ENCODE peak calls at places on chromosomes 12 and 14, in six cellular contexts. One of them, this sample, is unnamed.

GRCh38 chr12:30110970-30111586 is 327.3 kb upstream of the TMTC1 start:
- DNase-seq in right atrium auricular region: no peak
- DNase-seq in nephron progenitor cell: no peak
- DNase-seq in endodermal cell: no peak
- DNase-seq in GM23338: no peak
- DNase-seq in AML-193: no peak
- DNase-seq in this sample: no peak

GRCh38 chr12:51636581-51636980 is 45.5 kb downstream of the SCN8A start:
- DNase-seq in endodermal cell: no peak
- DNase-seq in nephron progenitor cell: no peak
- DNase-seq in GM23338: no peak
- DNase-seq in AML-193: peak; percentile 39
- DNase-seq in right atrium auricular region: no peak
- DNase-seq in this sample: no peak

GRCh38 chr12:105204916-105205315 is 31.1 kb downstream of the APPL2 start:
- DNase-seq in GM23338: no peak
- DNase-seq in endodermal cell: no peak
- DNase-seq in right atrium auricular region: no peak
- DNase-seq in nephron progenitor cell: no peak
- DNase-seq in AML-193: no peak
- DNase-seq in this sample: no peak

GRCh38 chr12:121668750-121669524 is 517 bp downstream of the MORN3 start:
- DNase-seq in AML-193: peak; percentile 12
- DNase-seq in nephron progenitor cell: peak; percentile 79
- DNase-seq in right atrium auricular region: no peak
- DNase-seq in endodermal cell: peak; percentile 94
- DNase-seq in GM23338: peak; percentile 92
- DNase-seq in this sample: peak; percentile 75

GRCh38 chr14:53896773-53897172 is 59.9 kb downstream of the BMP4 start:
- DNase-seq in endodermal cell: no peak
- DNase-seq in nephron progenitor cell: no peak
- DNase-seq in right atrium auricular region: no peak
- DNase-seq in GM23338: no peak
- DNase-seq in AML-193: no peak
- DNase-seq in this sample: no peak

GRCh38 chr12:125734137-125734536 is 668.9 kb downstream of the AACS start:
- DNase-seq in right atrium auricular region: no peak
- DNase-seq in endodermal cell: peak; percentile 62
- DNase-seq in nephron progenitor cell: no peak
- DNase-seq in GM23338: peak; percentile 28
- DNase-seq in AML-193: no peak
- DNase-seq in this sample: no peak

GRCh38 chr12:3336606-3337311 is 154.2 kb upstream of the PRMT8 start:
- DNase-seq in right atrium auricular region: no peak
- DNase-seq in GM23338: no peak
- DNase-seq in nephron progenitor cell: no peak
- DNase-seq in AML-193: no peak
- DNase-seq in endodermal cell: no peak
- DNase-seq in this sample: peak; percentile 43

GRCh38 chr12:46209914-46210834 is 58.7 kb downstream of the SLC38A1 start:
- DNase-seq in GM23338: peak; percentile 45
- DNase-seq in endodermal cell: peak; percentile 57
- DNase-seq in nephron progenitor cell: no peak
- DNase-seq in AML-193: no peak
- DNase-seq in right atrium auricular region: no peak
- DNase-seq in this sample: peak; percentile 75

GRCh38 chr12:108204117-108204516 is 75.0 kb downstream of the WSCD2 start:
- DNase-seq in GM23338: no peak
- DNase-seq in right atrium auricular region: no peak
- DNase-seq in AML-193: no peak
- DNase-seq in endodermal cell: no peak
- DNase-seq in nephron progenitor cell: no peak
- DNase-seq in this sample: no peak

GRCh38 chr14:77681196-77682157 is 26.3 kb downstream of the ALKBH1 start:
- DNase-seq in AML-193: no peak
- DNase-seq in nephron progenitor cell: no peak
- DNase-seq in endodermal cell: no peak
- DNase-seq in right atrium auricular region: no peak
- DNase-seq in GM23338: no peak
- DNase-seq in this sample: no peak

GRCh38 chr12:92272301-92272964 is 126.8 kb upstream of the BTG1 start:
- DNase-seq in AML-193: no peak
- DNase-seq in right atrium auricular region: no peak
- DNase-seq in endodermal cell: peak; percentile 72
- DNase-seq in nephron progenitor cell: no peak
- DNase-seq in GM23338: peak; percentile 36
- DNase-seq in this sample: peak; percentile 20

GRCh38 chr12:26524862-26525465 is 308.0 kb downstream of the ITPR2 start:
- DNase-seq in GM23338: peak; percentile 46
- DNase-seq in right atrium auricular region: no peak
- DNase-seq in endodermal cell: peak; percentile 80
- DNase-seq in AML-193: peak; percentile 25
- DNase-seq in nephron progenitor cell: no peak
- DNase-seq in this sample: peak; percentile 24

GRCh38 chr12:10673660-10674384 is at the start of gene STYK1:
- DNase-seq in AML-193: peak; percentile 76
- DNase-seq in nephron progenitor cell: peak; percentile 72
- DNase-seq in right atrium auricular region: no peak
- DNase-seq in endodermal cell: peak; percentile 98
- DNase-seq in GM23338: peak; percentile 92
- DNase-seq in this sample: peak; percentile 93

GRCh38 chr14:77319416-77319815 is 1.3 kb downstream of the POMT2 start:
- DNase-seq in GM23338: no peak
- DNase-seq in right atrium auricular region: no peak
- DNase-seq in endodermal cell: no peak
- DNase-seq in nephron progenitor cell: peak; percentile 32
- DNase-seq in AML-193: no peak
- DNase-seq in this sample: peak; percentile 25

GRCh38 chr12:59164226-59164625 is 243.9 kb upstream of the LRIG3 start:
- DNase-seq in AML-193: no peak
- DNase-seq in endodermal cell: no peak
- DNase-seq in right atrium auricular region: no peak
- DNase-seq in nephron progenitor cell: no peak
- DNase-seq in GM23338: no peak
- DNase-seq in this sample: no peak

GRCh38 chr12:107622005-107622404 is 63.6 kb upstream of the PWP1 start:
- DNase-seq in AML-193: peak; percentile 8
- DNase-seq in GM23338: peak; percentile 78
- DNase-seq in right atrium auricular region: no peak
- DNase-seq in endodermal cell: peak; percentile 87
- DNase-seq in nephron progenitor cell: peak; percentile 26
- DNase-seq in this sample: peak; percentile 66

GRCh38 chr12:77161944-77162343 is 96.6 kb upstream of the E2F7 start:
- DNase-seq in nephron progenitor cell: no peak
- DNase-seq in AML-193: no peak
- DNase-seq in GM23338: peak; percentile 37
- DNase-seq in endodermal cell: peak; percentile 65
- DNase-seq in right atrium auricular region: no peak
- DNase-seq in this sample: no peak

GRCh38 chr12:114311966-114312365 is 94.0 kb downstream of the TBX5 start:
- DNase-seq in right atrium auricular region: peak; percentile 62
- DNase-seq in nephron progenitor cell: no peak
- DNase-seq in AML-193: no peak
- DNase-seq in endodermal cell: no peak
- DNase-seq in GM23338: no peak
- DNase-seq in this sample: no peak

GRCh38 chr14:50123062-50123461 is 6.7 kb upstream of the VCPKMT start:
- DNase-seq in nephron progenitor cell: no peak
- DNase-seq in endodermal cell: no peak
- DNase-seq in GM23338: no peak
- DNase-seq in AML-193: no peak
- DNase-seq in right atrium auricular region: no peak
- DNase-seq in this sample: no peak

GRCh38 chr12:113862570-113863454 is 103.3 kb downstream of the RBM19 start:
- DNase-seq in nephron progenitor cell: no peak
- DNase-seq in right atrium auricular region: no peak
- DNase-seq in endodermal cell: peak; percentile 83
- DNase-seq in GM23338: peak; percentile 42
- DNase-seq in AML-193: no peak
- DNase-seq in this sample: peak; percentile 60

GRCh38 chr12:49524660-49525324 is 14.0 kb upstream of the KCNH3 start:
- DNase-seq in nephron progenitor cell: no peak
- DNase-seq in endodermal cell: no peak
- DNase-seq in AML-193: no peak
- DNase-seq in GM23338: no peak
- DNase-seq in right atrium auricular region: no peak
- DNase-seq in this sample: no peak

GRCh38 chr14:101713641-101714349 is 47.7 kb upstream of the PPP2R5C start:
- DNase-seq in right atrium auricular region: no peak
- DNase-seq in GM23338: no peak
- DNase-seq in endodermal cell: peak; percentile 38
- DNase-seq in nephron progenitor cell: no peak
- DNase-seq in AML-193: no peak
- DNase-seq in this sample: no peak

GRCh38 chr14:50064993-50065392 is 51.4 kb downstream of the VCPKMT start:
- DNase-seq in nephron progenitor cell: no peak
- DNase-seq in right atrium auricular region: no peak
- DNase-seq in AML-193: peak; percentile 32
- DNase-seq in GM23338: no peak
- DNase-seq in endodermal cell: no peak
- DNase-seq in this sample: no peak

GRCh38 chr14:90061849-90062794 is at the start of gene KCNK13:
- DNase-seq in AML-193: no peak
- DNase-seq in nephron progenitor cell: peak; percentile 50
- DNase-seq in GM23338: peak; percentile 72
- DNase-seq in endodermal cell: peak; percentile 81
- DNase-seq in right atrium auricular region: no peak
- DNase-seq in this sample: peak; percentile 49

GRCh38 chr14:74630881-74631690 is 19.0 kb upstream of the LTBP2 start:
- DNase-seq in GM23338: no peak
- DNase-seq in endodermal cell: no peak
- DNase-seq in right atrium auricular region: no peak
- DNase-seq in AML-193: no peak
- DNase-seq in nephron progenitor cell: no peak
- DNase-seq in this sample: no peak

GRCh38 chr14:95862243-95862642 is 14.4 kb upstream of the TUNAR start:
- DNase-seq in AML-193: no peak
- DNase-seq in endodermal cell: peak; percentile 73
- DNase-seq in right atrium auricular region: no peak
- DNase-seq in nephron progenitor cell: peak; percentile 30
- DNase-seq in GM23338: peak; percentile 65
- DNase-seq in this sample: no peak

GRCh38 chr14:22518073-22518472 is 71.0 kb downstream of the DAD1 start:
- DNase-seq in nephron progenitor cell: no peak
- DNase-seq in right atrium auricular region: no peak
- DNase-seq in AML-193: no peak
- DNase-seq in endodermal cell: peak; percentile 56
- DNase-seq in GM23338: no peak
- DNase-seq in this sample: peak; percentile 83

GRCh38 chr14:103045387-103045869 is 11.9 kb downstream of the CDC42BPB start:
- DNase-seq in GM23338: no peak
- DNase-seq in AML-193: no peak
- DNase-seq in endodermal cell: no peak
- DNase-seq in nephron progenitor cell: no peak
- DNase-seq in right atrium auricular region: no peak
- DNase-seq in this sample: no peak

GRCh38 chr12:127189992-127190391 is 1077.0 kb upstream of the TMEM132C start:
- DNase-seq in right atrium auricular region: no peak
- DNase-seq in AML-193: no peak
- DNase-seq in endodermal cell: no peak
- DNase-seq in GM23338: no peak
- DNase-seq in nephron progenitor cell: no peak
- DNase-seq in this sample: no peak

GRCh38 chr12:65911321-65911720 is 87.0 kb downstream of the HMGA2 start:
- DNase-seq in endodermal cell: no peak
- DNase-seq in right atrium auricular region: no peak
- DNase-seq in nephron progenitor cell: no peak
- DNase-seq in AML-193: no peak
- DNase-seq in GM23338: no peak
- DNase-seq in this sample: no peak

This sample was measured in ELF-1.